ENCODE peak calls at places on chromosomes 7 and 10, in four cellular contexts. K is HEK293T, J is K562, Q is HepG2. G is an unnamed sample.

GRCh38 chr7:105996860-105997737 is 34.0 kb downstream of the CDHR3 start:
- DNase-seq in K (no peak), J (no peak), Q (peak), G (no peak)

GRCh38 chr7:55912748-55913158 is 25.5 kb downstream of the ZNF713 start:
- DNase-seq in K (no peak), J (no peak), Q (no peak), G (no peak)

GRCh38 chr10:84375011-84375410 is 46.6 kb downstream of the CCSER2 start:
- DNase-seq in K (peak), J (peak), Q (peak), G (peak)

GRCh38 chr7:125695631-125696030 is 766.0 kb upstream of the POT1 start:
- DNase-seq in K (no peak), J (no peak), Q (no peak), G (no peak)

GRCh38 chr10:132464256-132465192 is 67.5 kb downstream of the PWWP2B start:
- DNase-seq in K (no peak), J (no peak), Q (no peak), G (no peak)

GRCh38 chr7:100682991-100683658 is 9.6 kb downstream of the GNB2 start:
- DNase-seq in K (no peak), J (no peak), Q (no peak), G (no peak)

GRCh38 chr10:71868192-71868697 is 17.2 kb upstream of the PSAP start:
- DNase-seq in K (no peak), J (peak), Q (peak), G (no peak)

GRCh38 chr7:157302314-157302711 is 34.5 kb upstream of the DNAJB6 start:
- DNase-seq in K (no peak), J (no peak), Q (no peak), G (peak)

GRCh38 chr10:16902606-16903005 is 85.4 kb upstream of the RSU1 start:
- DNase-seq in K (no peak), J (no peak), Q (no peak), G (no peak)

GRCh38 chr7:118478236-118478635 is 253.7 kb downstream of the ANKRD7 start:
- DNase-seq in K (no peak), J (no peak), Q (no peak), G (no peak)

GRCh38 chr10:51063659-51064535 is 10.4 kb upstream of the PRKG1 start:
- DNase-seq in K (no peak), J (peak), Q (peak), G (no peak)

GRCh38 chr7:45178241-45179225 is 20.9 kb downstream of the RAMP3 start:
- DNase-seq in K (peak), J (peak), Q (peak), G (no peak)

GRCh38 chr7:2761131-2761624 is 73.2 kb downstream of the AMZ1 start:
- DNase-seq in K (no peak), J (no peak), Q (no peak), G (no peak)

GRCh38 chr7:112180223-112180622 is 26.0 kb downstream of the DOCK4 start:
- DNase-seq in K (no peak), J (no peak), Q (no peak), G (no peak)

GRCh38 chr7:100582650-100583049 is 3.3 kb downstream of the LRCH4 start:
- DNase-seq in K (no peak), J (no peak), Q (no peak), G (no peak)

GRCh38 chr7:25665346-25665745 is 437.1 kb upstream of the NPVF start:
- DNase-seq in K (no peak), J (no peak), Q (no peak), G (no peak)

GRCh38 chr10:118488710-118489497 is 106.5 kb downstream of the PRLHR start:
- DNase-seq in K (no peak), J (peak), Q (no peak), G (peak)

GRCh38 chr10:77493851-77494788 is 143.5 kb downstream of the KCNMA1 start:
- DNase-seq in K (peak), J (peak), Q (peak), G (no peak)

GRCh38 chr10:78898341-78899097 is 170.2 kb upstream of the ZMIZ1 start:
- DNase-seq in K (no peak), J (no peak), Q (no peak), G (no peak)

GRCh38 chr10:50421026-50421719 is 169.9 kb upstream of the ASAH2 start:
- DNase-seq in K (peak), J (peak), Q (peak), G (peak)

GRCh38 chr7:80942261-80943041 is 23.6 kb upstream of the SEMA3C start:
- DNase-seq in K (peak), J (no peak), Q (peak), G (no peak)

GRCh38 chr7:101687791-101688182 is 58.7 kb upstream of the MYL10 start:
- DNase-seq in K (no peak), J (no peak), Q (no peak), G (no peak)

GRCh38 chr7:101691822-101692384 is 62.8 kb upstream of the MYL10 start:
- DNase-seq in K (no peak), J (no peak), Q (peak), G (no peak)

GRCh38 chr7:101688183-101688831 is 59.2 kb upstream of the MYL10 start:
- DNase-seq in K (peak), J (peak), Q (peak), G (no peak)

GRCh38 chr7:101688995-101689907 is 60.2 kb upstream of the MYL10 start:
- DNase-seq in K (no peak), J (no peak), Q (no peak), G (no peak)

GRCh38 chr7:101690061-101690460 is 61.0 kb upstream of the MYL10 start:
- DNase-seq in K (no peak), J (no peak), Q (no peak), G (no peak)
- TF ChIP-seq FOXK2 in K (no peak), J (no peak), Q (no peak), G (no peak)

DNA sequence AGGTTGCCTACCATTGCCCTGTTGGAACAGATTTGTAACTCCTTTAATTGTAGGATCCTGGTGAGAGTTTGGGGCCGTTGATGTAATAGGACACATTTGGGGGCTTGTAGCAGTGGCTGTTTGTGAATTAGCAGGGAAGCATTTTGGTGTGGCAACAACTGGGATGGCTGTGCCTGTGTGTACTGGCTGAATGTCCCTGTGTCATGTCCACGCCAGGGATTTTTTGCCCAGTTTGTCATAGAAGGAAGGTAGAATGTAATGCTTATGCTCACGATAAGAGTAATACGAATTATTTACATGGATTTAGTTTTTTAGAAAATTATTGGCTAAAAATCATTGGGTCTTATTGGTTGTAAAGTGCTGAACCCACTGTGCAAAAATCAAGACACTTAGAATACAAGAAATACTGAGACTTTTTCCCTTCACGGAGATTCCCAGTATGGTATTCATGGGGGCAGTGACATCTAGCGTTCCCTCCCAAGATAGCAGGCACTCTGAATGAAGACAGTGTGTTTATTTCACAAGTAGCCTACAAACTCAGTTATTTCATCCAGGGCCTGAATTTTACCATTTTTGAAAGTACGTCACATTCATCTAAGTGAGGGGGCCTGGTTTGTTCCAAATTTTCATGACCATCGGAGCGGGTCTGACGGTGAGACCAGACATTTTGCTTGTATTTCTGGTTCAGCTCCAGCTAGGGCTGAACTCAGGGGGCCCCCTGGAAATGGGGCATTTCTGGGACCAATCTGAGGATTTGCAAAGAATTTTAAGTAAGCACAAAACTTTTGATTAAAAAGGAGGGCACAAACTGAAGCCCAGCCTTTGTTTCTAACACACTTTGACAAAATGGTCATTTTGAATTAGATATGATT is 74.7 kb downstream of the CACNB2 start:
- DNase-seq in K (peak), J (peak), Q (peak), G (no peak)
- TF ChIP-seq FOXK2 in K (no peak), J (no peak), Q (no peak), G (no peak)

GRCh38 chr10:88386204-88386877 is 196.8 kb downstream of the RNLS start:
- DNase-seq in K (no peak), J (no peak), Q (peak), G (peak)
- TF ChIP-seq FOXK2 in K (no peak), J (no peak), Q (no peak), G (no peak)

GRCh38 chr7:129265328-129265727 is 40.5 kb downstream of the AHCYL2 start:
- DNase-seq in K (no peak), J (no peak), Q (no peak), G (no peak)

GRCh38 chr7:129264534-129264933 is 39.7 kb downstream of the AHCYL2 start:
- DNase-seq in K (peak), J (no peak), Q (no peak), G (no peak)

GRCh38 chr7:129262333-129262732 is 37.5 kb downstream of the AHCYL2 start:
- DNase-seq in K (no peak), J (no peak), Q (no peak), G (no peak)

GRCh38 chr7:129263168-129263567 is 38.3 kb downstream of the AHCYL2 start:
- DNase-seq in K (no peak), J (no peak), Q (no peak), G (no peak)

DNA sequence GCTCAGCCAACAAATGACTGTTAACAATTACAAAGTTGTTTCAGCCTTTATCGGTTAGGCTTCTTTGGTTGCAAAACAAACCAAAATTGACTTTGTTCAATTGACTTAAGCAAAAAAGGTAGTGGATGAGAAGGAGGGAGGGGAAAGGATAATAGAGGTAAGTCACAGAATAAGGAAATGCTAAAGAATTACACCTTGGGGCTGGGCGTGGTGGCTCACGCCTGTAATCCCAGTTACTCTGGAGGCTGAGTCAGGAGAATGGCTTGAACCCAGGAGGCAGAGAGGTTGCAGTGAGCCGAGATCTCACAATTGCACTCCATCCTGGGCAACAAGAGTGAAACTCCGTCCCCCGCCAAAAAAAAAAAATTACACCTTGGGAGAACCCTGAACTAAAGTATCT is 41.4 kb downstream of the AHCYL2 start:
- DNase-seq in K (no peak), J (no peak), Q (no peak), G (no peak)
- TF ChIP-seq FOXK2 in K (no peak), J (no peak), Q (no peak), G (no peak)

DNA sequence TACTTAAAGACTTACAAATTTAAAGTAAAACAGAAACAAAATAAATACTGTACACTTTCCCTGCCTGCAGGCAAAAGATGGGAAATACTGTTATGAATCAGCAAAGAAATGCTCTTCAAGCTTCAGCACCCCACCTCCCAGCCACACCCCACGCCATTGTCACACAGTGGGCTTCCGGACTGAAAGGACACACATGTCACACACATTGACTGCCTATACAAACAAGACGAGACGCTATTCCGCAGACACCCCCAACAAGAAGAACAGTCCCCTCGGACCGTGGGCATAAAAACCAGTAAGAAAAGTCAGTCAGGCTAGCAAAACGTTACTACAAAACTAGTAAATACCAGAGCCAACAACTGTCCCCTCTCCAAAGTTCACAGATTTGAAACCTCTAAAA is 22.2 kb upstream of the PARP12 start:
- DNase-seq in K (no peak), J (peak), Q (no peak), G (peak)
- TF ChIP-seq FOXK2 in K (no peak), J (no peak), Q (no peak), G (no peak)

GRCh38 chr7:98285132-98286092 is 3.9 kb downstream of the BRI3 start:
- DNase-seq in K (no peak), J (no peak), Q (no peak), G (no peak)
- TF ChIP-seq FOXK2 in K (no peak), J (no peak), Q (no peak), G (no peak)

GRCh38 chr10:97123713-97124112 is 62.0 kb downstream of the SLIT1 start:
- DNase-seq in K (no peak), J (no peak), Q (no peak), G (no peak)

GRCh38 chr10:97120370-97120769 is 65.4 kb downstream of the SLIT1 start:
- DNase-seq in K (no peak), J (no peak), Q (no peak), G (no peak)

GRCh38 chr10:97121084-97121483 is 64.7 kb downstream of the SLIT1 start:
- DNase-seq in K (no peak), J (no peak), Q (no peak), G (no peak)

GRCh38 chr10:97127507-97127906 is 58.3 kb downstream of the SLIT1 start:
- DNase-seq in K (no peak), J (peak), Q (no peak), G (no peak)

GRCh38 chr10:97124211-97124610 is 61.5 kb downstream of the SLIT1 start:
- DNase-seq in K (no peak), J (no peak), Q (no peak), G (no peak)
- TF ChIP-seq FOXK2 in K (no peak), J (no peak), Q (no peak), G (no peak)

GRCh38 chr10:123156091-123156490 is 1.9 kb downstream of the BUB3 start:
- DNase-seq in K (no peak), J (no peak), Q (no peak), G (no peak)
- TF ChIP-seq FOXK2 in K (no peak), J (no peak), Q (no peak), G (no peak)

GRCh38 chr10:98309366-98310355 is 41.7 kb upstream of the LOXL4 start:
- DNase-seq in K (peak), J (peak), Q (peak), G (no peak)
- TF ChIP-seq FOXK2 in K (no peak), J (no peak), Q (no peak), G (no peak)